ENCODE peak calls at places on chromosomes 6 and 20, in four cellular contexts. G, H, B and K are unnamed samples. For H3K9me3, the result is how much of the 10 kb centered on the place peaks cover.

GRCh38 chr20:16599257-16599656 is 26.0 kb upstream of the KIF16B start:
- DNase-seq in G (no peak), B (no peak), H (no peak), K (no peak)

GRCh38 chr6:114194362-114195343 is 148.2 kb downstream of the HS3ST5 start:
- DNase-seq in H (no peak), G (no peak), B (no peak), K (peak)

GRCh38 chr6:56593801-56594318 is 48.8 kb downstream of the DST start:
- DNase-seq in H (no peak), G (no peak), B (no peak), K (no peak)

GRCh38 chr6:34484899-34485298 is 19.0 kb downstream of the PACSIN1 start:
- DNase-seq in G (no peak), H (no peak), B (no peak), K (no peak)

GRCh38 chr20:3082306-3082951 is 2.1 kb downstream of the AVP start:
- DNase-seq in G (no peak), H (peak), B (no peak), K (no peak)

GRCh38 chr6:105430685-105431084 is 27.8 kb upstream of the PREP start:
- DNase-seq in G (no peak), H (no peak), B (no peak), K (no peak)

GRCh38 chr6:125844989-125845388 is 54.2 kb downstream of the NCOA7 start:
- DNase-seq in B (no peak), G (no peak), H (no peak), K (no peak)

GRCh38 chr20:35702051-35702823 is 3.0 kb downstream of the ROMO1 start:
- DNase-seq in B (no peak), H (no peak), G (no peak), K (no peak)

GRCh38 chr6:33410050-33410710 is 634 bp upstream of the PHF1 start:
- DNase-seq in G (peak), H (peak), B (peak), K (peak)

GRCh38 chr20:61117725-61118124 is 134.3 kb upstream of the CDH4 start:
- DNase-seq in H (no peak), G (no peak), B (no peak), K (peak)

GRCh38 chr6:44092312-44092884 is 34.9 kb downstream of the MRPL14 start:
- DNase-seq in B (no peak), H (no peak), G (no peak), K (no peak)

GRCh38 chr6:44088827-44089590 is 38.2 kb downstream of the MRPL14 start:
- DNase-seq in B (no peak), G (no peak), H (no peak), K (no peak)

GRCh38 chr6:44093066-44093465 is 34.2 kb downstream of the MRPL14 start:
- DNase-seq in B (no peak), H (no peak), G (no peak), K (no peak)

GRCh38 chr6:44087623-44088022 is 39.6 kb downstream of the MRPL14 start:
- DNase-seq in G (no peak), B (no peak), H (no peak), K (no peak)

GRCh38 chr6:44090465-44090864 is 36.8 kb downstream of the MRPL14 start:
- DNase-seq in B (no peak), H (no peak), G (no peak), K (no peak)
- H3K4me3 ChIP-seq in B (no peak), H (no peak), G (no peak), K (no peak)

GRCh38 chr20:56155625-56156024 is 92.9 kb upstream of the MC3R start:
- DNase-seq in H (no peak), G (no peak), B (no peak), K (no peak)
- H3K9me3 ChIP-seq in H (under half), G (under half), B (under half), K (under half)

GRCh38 chr6:13924146-13924948 is 405 bp upstream of the RNF182 start:
- DNase-seq in H (peak), B (peak), G (no peak), K (peak)
- H3K4me3 ChIP-seq in H (peak), B (peak), G (peak), K (peak)

GRCh38 chr6:25153079-25153478 is 126.1 kb upstream of the CARMIL1 start:
- DNase-seq in G (no peak), H (no peak), B (no peak), K (no peak)

GRCh38 chr6:25154034-25154596 is 125.1 kb upstream of the CARMIL1 start:
- DNase-seq in B (no peak), H (no peak), G (no peak), K (no peak)

GRCh38 chr6:25156123-25156522 is 123.1 kb upstream of the CARMIL1 start:
- DNase-seq in B (no peak), H (no peak), G (no peak), K (no peak)

GRCh38 chr6:25157183-25157582 is 122.0 kb upstream of the CARMIL1 start:
- DNase-seq in G (no peak), B (no peak), H (no peak), K (no peak)

DNA sequence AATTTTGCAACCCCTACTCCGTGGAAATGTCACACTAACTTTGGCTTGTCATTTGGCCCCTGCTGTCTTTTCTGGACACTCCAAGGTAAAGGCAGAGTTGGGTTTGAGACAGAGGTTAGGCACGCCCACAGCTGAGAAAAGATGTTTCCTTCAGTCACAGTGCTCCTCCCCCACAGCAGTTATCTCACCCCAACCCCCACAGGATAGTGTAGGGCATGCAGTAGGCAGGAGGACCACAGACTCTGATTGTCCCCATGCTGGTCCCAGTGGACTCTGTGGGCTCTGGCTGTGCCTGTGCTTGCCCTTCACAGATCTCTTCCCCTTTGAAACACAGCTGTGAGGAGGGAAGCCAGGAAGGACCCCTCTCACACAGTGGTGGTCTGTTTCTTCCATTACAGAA is 124.0 kb upstream of the CARMIL1 start:
- DNase-seq in B (no peak), G (no peak), H (no peak), K (no peak)
- H3K9me3 ChIP-seq in B (under half), G (under half), H (under half), K (under half)

GRCh38 chr20:25047766-25048165 is 10.2 kb downstream of the ACSS1 start:
- DNase-seq in G (no peak), B (no peak), H (no peak), K (no peak)
- H3K4me3 ChIP-seq in G (no peak), B (no peak), H (no peak), K (no peak)

GRCh38 chr6:117761610-117762009 is 86.3 kb downstream of the NUS1 start:
- DNase-seq in G (no peak), B (no peak), H (no peak), K (no peak)
- H3K9me3 ChIP-seq in G (under half), B (half or more), H (under half), K (under half)

GRCh38 chr6:10410214-10410873 is 4.5 kb downstream of the TFAP2A start:
- DNase-seq in H (no peak), B (no peak), G (no peak), K (no peak)

GRCh38 chr6:10407674-10408054 is 7.2 kb downstream of the TFAP2A start:
- DNase-seq in H (no peak), B (no peak), G (no peak), K (no peak)

GRCh38 chr6:10411131-10411914 is 3.6 kb downstream of the TFAP2A start:
- DNase-seq in G (no peak), H (peak), B (no peak), K (peak)

GRCh38 chr6:10409766-10410209 is 5.1 kb downstream of the TFAP2A start:
- DNase-seq in G (no peak), H (peak), B (no peak), K (no peak)

GRCh38 chr6:10409160-10409765 is 5.6 kb downstream of the TFAP2A start:
- DNase-seq in B (no peak), G (no peak), H (no peak), K (no peak)
- H3K4me3 ChIP-seq in B (peak), G (peak), H (no peak), K (peak)

DNA sequence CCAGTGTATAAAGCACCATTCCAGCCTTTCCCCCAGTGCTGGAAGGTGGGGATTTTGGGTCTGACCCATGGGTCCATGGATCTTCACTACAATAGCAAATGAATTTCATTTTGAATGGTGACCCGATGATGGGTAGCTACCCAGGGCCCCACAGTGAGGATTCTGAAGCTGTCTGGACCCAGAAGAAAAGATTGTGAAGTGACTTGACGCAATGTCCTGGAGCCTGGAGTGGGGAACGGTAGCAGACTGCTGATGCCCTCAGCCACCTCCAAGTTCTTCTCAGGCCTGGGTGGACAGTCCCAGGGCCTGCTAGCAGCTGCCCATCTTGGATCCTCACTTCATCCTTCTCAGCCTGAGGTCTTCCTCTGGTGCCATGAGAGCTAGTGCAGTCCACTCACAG is 23.4 kb upstream of the SLC32A1 start:
- DNase-seq in H (no peak), B (no peak), G (no peak), K (no peak)
- H3K9me3 ChIP-seq in H (under half), B (under half), G (under half), K (under half)